ENCODE peak calls at places on chromosomes 4 and X, in ten cellular contexts. Z is CD4-positive, alpha-beta T cell; R is GM13977; B is RWPE1; I is BJ; D is AG04450; G is neural crest cell; P is IMR-90; X is lower lobe of right lung; Q is lower leg skin. C is an unnamed sample.

GRCh38 chrX:40104649-40105015 is 6.9 kb upstream of the BCOR start:
- DNase-seq in P (peak), G (no peak), R (peak), Q (no peak), B (no peak), D (no peak), X (peak), I (no peak), Z (no peak), C (peak)

GRCh38 chr4:30630431-30630830 is 89.7 kb upstream of the PCDH7 start:
- DNase-seq in X (no peak), Q (no peak), R (no peak), B (no peak), G (no peak), D (no peak), I (no peak), Z (no peak), P (no peak), C (no peak)

GRCh38 chrX:24148535-24149345 is 789 bp upstream of the ZFX start:
- DNase-seq in R (peak), D (no peak), B (no peak), Q (no peak), Z (no peak), P (peak), X (peak), I (peak), G (no peak), C (no peak)

GRCh38 chr4:109978704-109979103 is 66.0 kb downstream of the EGF start:
- DNase-seq in X (no peak), P (no peak), Z (no peak), D (no peak), B (no peak), I (no peak), R (no peak), Q (no peak), G (no peak), C (no peak)

GRCh38 chrX:74535211-74535621 is 79.2 kb downstream of the RLIM start:
- DNase-seq in Z (no peak), P (peak), X (no peak), D (no peak), B (peak), R (peak), Q (no peak), G (no peak), I (peak), C (peak)

GRCh38 chr4:73603307-73603710 is 16.9 kb downstream of the RASSF6 start:
- DNase-seq in Z (no peak), G (no peak), I (no peak), B (no peak), D (peak), P (peak), R (peak), X (no peak), Q (no peak), C (peak)

GRCh38 chr4:38231626-38232025 is 271.4 kb downstream of the PTTG2 start:
- DNase-seq in G (no peak), B (no peak), Q (no peak), P (no peak), D (no peak), R (no peak), Z (no peak), X (no peak), I (no peak), C (no peak)

GRCh38 chr4:24664956-24665355 is 80.6 kb upstream of the DHX15 start:
- DNase-seq in D (peak), Q (no peak), R (no peak), G (no peak), I (peak), P (peak), X (no peak), B (no peak), Z (no peak), C (no peak)

DNA sequence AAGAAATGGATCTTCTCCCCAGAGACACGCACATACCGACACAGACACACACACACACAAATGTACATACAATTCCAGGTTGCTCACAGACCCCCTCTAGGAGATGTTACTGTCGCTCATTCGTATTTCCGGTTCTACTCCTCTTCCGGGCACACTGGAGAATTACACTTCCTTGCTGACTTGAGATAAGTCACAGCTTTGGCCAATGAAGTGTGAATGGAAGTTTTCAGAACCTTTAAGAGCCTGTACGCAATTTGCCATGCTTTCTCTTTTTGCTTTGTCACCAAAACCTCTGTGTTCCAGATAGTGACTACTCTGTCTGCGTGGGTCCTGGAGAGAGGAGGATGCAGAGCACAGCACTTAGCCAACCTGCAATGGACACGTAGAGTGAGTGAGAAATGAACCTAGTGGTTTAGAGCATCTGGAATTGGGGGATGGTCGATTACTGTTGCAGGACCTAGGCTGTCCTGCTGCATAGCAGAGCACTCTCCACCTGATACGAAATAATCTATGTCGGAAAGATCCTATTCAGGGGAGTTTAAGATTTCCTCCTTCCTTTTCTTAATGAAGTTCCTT is 239.5 kb upstream of the TET2 start:
- DNase-seq in P (no peak), Z (no peak), Q (no peak), R (no peak), X (no peak), D (no peak), G (no peak), B (no peak), I (no peak), C (no peak)
- TF ChIP-seq CTCF in P (no peak), Z (no peak), Q (no peak), R (no peak), X (no peak), D (no peak), G (no peak), B (no peak), I (no peak), C (no peak)

GRCh38 chr4:150593996-150594395 is 12.0 kb downstream of the MAB21L2 start:
- DNase-seq in R (no peak), B (no peak), D (no peak), Q (no peak), Z (no peak), I (no peak), X (no peak), P (peak), G (no peak), C (no peak)
- TF ChIP-seq CTCF in R (no peak), B (peak), D (peak), Q (no peak), Z (no peak), I (peak), X (no peak), P (peak), G (no peak), C (peak)

GRCh38 chr4:146041139-146042004 is 102.7 kb upstream of the ZNF827 start:
- DNase-seq in Z (no peak), D (no peak), P (no peak), G (no peak), B (no peak), R (no peak), I (no peak), Q (no peak), X (no peak), C (no peak)

GRCh38 chr4:146040623-146041022 is 102.0 kb upstream of the ZNF827 start:
- DNase-seq in D (no peak), X (no peak), Q (no peak), I (no peak), R (no peak), G (no peak), B (no peak), P (no peak), Z (no peak), C (no peak)
- TF ChIP-seq CTCF in D (no peak), X (no peak), Q (no peak), I (no peak), R (no peak), G (no peak), B (no peak), P (no peak), Z (no peak), C (no peak)

DNA sequence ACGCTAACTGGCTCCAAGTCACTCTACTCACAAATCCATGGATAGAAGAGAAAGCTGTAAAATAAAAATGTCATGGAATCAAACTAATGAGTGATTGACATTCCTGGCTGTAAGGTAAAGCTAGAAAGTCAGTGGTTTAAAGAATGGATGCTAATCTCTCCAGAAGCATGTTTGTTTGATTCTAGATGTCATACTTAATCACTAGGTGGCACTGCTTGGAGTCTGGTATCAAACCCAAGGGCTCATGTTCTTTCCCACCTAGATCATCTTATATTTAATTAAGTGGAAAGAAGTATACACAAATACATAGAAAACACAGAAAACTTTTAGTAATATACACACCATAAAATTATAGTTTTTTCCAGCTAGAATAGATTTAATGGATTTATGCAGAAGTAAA is 2666.6 kb downstream of the PCDH7 start:
- DNase-seq in G (no peak), Q (no peak), Z (no peak), I (no peak), D (no peak), R (peak), X (no peak), B (no peak), P (no peak), C (peak)
- TF ChIP-seq CTCF in G (no peak), Q (no peak), Z (no peak), I (peak), D (no peak), R (peak), X (no peak), B (no peak), P (no peak), C (no peak)

DNA sequence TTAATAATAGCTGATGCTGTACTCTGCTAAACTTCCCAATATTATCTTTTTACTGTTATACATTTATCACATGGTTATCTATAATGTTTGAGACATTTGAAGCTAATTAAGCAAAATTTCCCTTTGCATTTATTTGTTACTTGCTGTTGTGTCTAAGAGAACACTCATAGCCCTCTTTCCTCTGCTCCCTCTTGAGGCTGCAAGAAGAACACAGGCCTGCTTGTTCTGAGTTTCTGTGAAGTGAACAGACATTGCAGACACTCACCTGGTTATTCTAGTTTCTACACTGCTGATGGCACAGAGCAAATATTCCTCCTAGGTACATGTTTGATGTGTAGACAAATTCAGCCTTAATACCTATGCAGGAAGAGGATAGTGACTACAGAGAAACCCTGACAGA is 367.8 kb downstream of the GASK1B start:
- DNase-seq in P (no peak), Z (no peak), B (no peak), R (no peak), Q (no peak), I (no peak), G (no peak), D (no peak), X (no peak), C (peak)
- TF ChIP-seq CTCF in P (no peak), Z (no peak), B (peak), R (no peak), Q (no peak), I (peak), G (peak), D (peak), X (no peak), C (no peak)

C was measured in MCF 10A.